ENCODE peak calls at places on chromosomes 6 and 20, in six cellular contexts. G is esophagus squamous epithelium, M is neural progenitor cell, U is mucosa of descending colon, A is psoas muscle, Y is right atrium auricular region. C is an unnamed sample. For H3K4me1, the result is how much of the 10 kb centered on the place peaks cover.

GRCh38 chr6:72182337-72183246 is 296.2 kb downstream of the RIMS1 start:
- DNase-seq in M (peak), G (no peak), Y (no peak), A (peak), U (peak), C (no peak)

GRCh38 chr20:4521170-4521968 is 200.3 kb upstream of the PRND start:
- DNase-seq in M (no peak), Y (no peak), G (no peak), U (no peak), A (no peak), C (no peak)

GRCh38 chr6:166253277-166254229 is 54.6 kb downstream of the PRR18 start:
- DNase-seq in Y (no peak), U (peak), G (no peak), M (peak), A (peak), C (no peak)

GRCh38 chr6:2197177-2197671 is 48.2 kb downstream of the GMDS start:
- DNase-seq in G (no peak), U (no peak), Y (no peak), A (no peak), M (no peak), C (no peak)

GRCh38 chr6:21263531-21264287 is 329.8 kb upstream of the SOX4 start:
- DNase-seq in M (no peak), Y (no peak), U (no peak), A (no peak), G (no peak), C (no peak)

GRCh38 chr6:3383525-3383924 is 73.3 kb downstream of the SLC22A23 start:
- DNase-seq in G (no peak), Y (no peak), U (no peak), M (no peak), A (no peak), C (no peak)

GRCh38 chr6:32947552-32948465 is 5.1 kb downstream of the HLA-DMA start:
- DNase-seq in M (peak), Y (no peak), A (no peak), G (no peak), U (no peak), C (no peak)

GRCh38 chr6:130620338-130620781 is 206.8 kb upstream of the SMLR1 start:
- DNase-seq in Y (no peak), M (no peak), U (no peak), G (no peak), A (no peak), C (no peak)

GRCh38 chr20:50415516-50416268 is 94.5 kb upstream of the PTPN1 start:
- DNase-seq in Y (peak), A (peak), U (peak), M (peak), G (peak), C (peak)

GRCh38 chr20:1376453-1377270 is 16.2 kb downstream of the FKBP1A start:
- DNase-seq in M (peak), U (no peak), G (no peak), A (no peak), Y (no peak), C (no peak)

GRCh38 chr20:1377341-1377871 is 15.4 kb downstream of the FKBP1A start:
- DNase-seq in U (no peak), M (no peak), Y (no peak), A (no peak), G (no peak), C (no peak)

GRCh38 chr20:1376007-1376406 is 16.8 kb downstream of the FKBP1A start:
- DNase-seq in U (no peak), M (no peak), A (no peak), G (no peak), Y (no peak), C (no peak)

GRCh38 chr20:1374246-1374645 is 18.6 kb downstream of the FKBP1A start:
- DNase-seq in U (no peak), G (no peak), Y (no peak), M (no peak), A (no peak), C (no peak)

GRCh38 chr20:1375515-1375914 is 17.3 kb downstream of the FKBP1A start:
- DNase-seq in U (no peak), Y (no peak), A (no peak), G (no peak), M (no peak), C (no peak)
- H3K4me1 ChIP-seq in U (under half), Y (half or more), A (half or more), G (under half), M (under half), C (half or more)

GRCh38 chr6:164086326-164086887 is 671.9 kb downstream of the QKI start:
- DNase-seq in U (no peak), Y (no peak), A (no peak), M (no peak), G (no peak), C (no peak)
- H3K4me1 ChIP-seq in U (under half), Y (under half), A (under half), M (under half), G (under half), C (under half)

GRCh38 chr6:36580184-36580526 is 14.0 kb upstream of the SRSF3 start:
- DNase-seq in Y (no peak), G (no peak), A (no peak), U (no peak), M (no peak), C (no peak)
- H3K4me1 ChIP-seq in Y (under half), G (under half), A (under half), U (under half), M (under half), C (under half)

DNA sequence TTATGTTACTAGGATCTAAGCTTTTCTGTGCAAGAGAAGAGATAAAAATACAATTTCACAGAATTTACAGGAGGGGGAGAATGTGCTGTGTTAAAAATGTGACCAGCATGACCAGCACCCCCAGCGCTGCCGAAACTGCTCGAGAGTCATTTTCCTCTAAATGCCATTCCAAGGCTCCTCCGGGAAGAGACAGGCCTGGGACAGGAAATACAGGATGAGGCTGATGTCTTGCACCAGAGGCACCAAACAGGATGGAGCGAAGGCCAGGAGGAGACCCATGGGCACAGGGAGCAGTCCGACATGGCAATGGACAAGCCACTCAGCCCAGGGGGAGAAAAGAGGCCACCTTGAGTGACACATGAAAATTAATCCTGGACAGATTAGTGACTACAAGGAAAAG is 21.0 kb downstream of the TAF4 start:
- DNase-seq in A (no peak), U (no peak), G (no peak), Y (no peak), M (no peak), C (no peak)
- H3K4me1 ChIP-seq in A (under half), U (under half), G (under half), Y (under half), M (under half), C (under half)